ENCODE peak calls at places on chromosomes 11 and 22, in six cellular contexts. One of them, this sample, is unnamed.

GRCh38 chr11:17230867-17231851 is 23.4 kb upstream of the PIK3C2A start:
- DNase-seq in AG10803: no peak
- DNase-seq in HFF-Myc: no peak
- DNase-seq in OCI-LY7: peak; percentile 27
- DNase-seq in activated CD8-positive, alpha-beta memory T cell treated with anti-CD3 and anti-CD28 coated beads, Interleukin-2, amount 50 U/mL, for 48 hours: no peak
- DNase-seq in midbrain: no peak
- DNase-seq in this sample: no peak

GRCh38 chr11:58058276-58059010 is 27.7 kb downstream of the OR6Q1 start:
- DNase-seq in AG10803: no peak
- DNase-seq in HFF-Myc: no peak
- DNase-seq in OCI-LY7: no peak
- DNase-seq in activated CD8-positive, alpha-beta memory T cell treated with anti-CD3 and anti-CD28 coated beads, Interleukin-2, amount 50 U/mL, for 48 hours: no peak
- DNase-seq in midbrain: no peak
- DNase-seq in this sample: no peak

GRCh38 chr11:107669893-107670601 is 41.8 kb downstream of the SLN start:
- DNase-seq in AG10803: no peak
- DNase-seq in HFF-Myc: no peak
- DNase-seq in OCI-LY7: no peak
- DNase-seq in activated CD8-positive, alpha-beta memory T cell treated with anti-CD3 and anti-CD28 coated beads, Interleukin-2, amount 50 U/mL, for 48 hours: no peak
- DNase-seq in midbrain: no peak
- DNase-seq in this sample: no peak

GRCh38 chr22:44180706-44181032 is at the start of gene PARVG:
- DNase-seq in AG10803: no peak
- DNase-seq in HFF-Myc: no peak
- DNase-seq in OCI-LY7: peak; percentile 31
- DNase-seq in activated CD8-positive, alpha-beta memory T cell treated with anti-CD3 and anti-CD28 coated beads, Interleukin-2, amount 50 U/mL, for 48 hours: no peak
- DNase-seq in midbrain: peak; percentile 4
- DNase-seq in this sample: no peak

GRCh38 chr11:8056810-8057463 is 24.1 kb upstream of the TUB start:
- DNase-seq in AG10803: peak; percentile 86
- DNase-seq in HFF-Myc: no peak
- DNase-seq in OCI-LY7: no peak
- DNase-seq in activated CD8-positive, alpha-beta memory T cell treated with anti-CD3 and anti-CD28 coated beads, Interleukin-2, amount 50 U/mL, for 48 hours: peak; percentile 37
- DNase-seq in midbrain: peak; percentile 12
- DNase-seq in this sample: no peak

GRCh38 chr11:74849525-74850391 is 99.1 kb downstream of the XRRA1 start:
- DNase-seq in AG10803: peak; percentile 61
- DNase-seq in HFF-Myc: peak; percentile 11
- DNase-seq in OCI-LY7: peak; percentile 11
- DNase-seq in activated CD8-positive, alpha-beta memory T cell treated with anti-CD3 and anti-CD28 coated beads, Interleukin-2, amount 50 U/mL, for 48 hours: no peak
- DNase-seq in midbrain: no peak
- DNase-seq in this sample: peak; percentile 27

GRCh38 chr11:86511086-86511551 is 136.4 kb downstream of the CCDC81 start:
- DNase-seq in AG10803: peak; percentile 41
- DNase-seq in HFF-Myc: no peak
- DNase-seq in OCI-LY7: no peak
- DNase-seq in activated CD8-positive, alpha-beta memory T cell treated with anti-CD3 and anti-CD28 coated beads, Interleukin-2, amount 50 U/mL, for 48 hours: no peak
- DNase-seq in midbrain: no peak
- DNase-seq in this sample: no peak

GRCh38 chr11:62556872-62557631 is 10.4 kb upstream of the AHNAK start:
- DNase-seq in AG10803: no peak
- DNase-seq in HFF-Myc: no peak
- DNase-seq in OCI-LY7: no peak
- DNase-seq in activated CD8-positive, alpha-beta memory T cell treated with anti-CD3 and anti-CD28 coated beads, Interleukin-2, amount 50 U/mL, for 48 hours: peak; percentile 80
- DNase-seq in midbrain: no peak
- DNase-seq in this sample: no peak

GRCh38 chr22:33221566-33221965 is 163.4 kb upstream of the SYN3 start:
- DNase-seq in AG10803: peak; percentile 30
- DNase-seq in HFF-Myc: peak; percentile 1
- DNase-seq in OCI-LY7: no peak
- DNase-seq in activated CD8-positive, alpha-beta memory T cell treated with anti-CD3 and anti-CD28 coated beads, Interleukin-2, amount 50 U/mL, for 48 hours: no peak
- DNase-seq in midbrain: no peak
- DNase-seq in this sample: no peak

GRCh38 chr11:77269484-77270123 is 31.9 kb downstream of the GDPD4 start:
- DNase-seq in AG10803: no peak
- DNase-seq in HFF-Myc: no peak
- DNase-seq in OCI-LY7: no peak
- DNase-seq in activated CD8-positive, alpha-beta memory T cell treated with anti-CD3 and anti-CD28 coated beads, Interleukin-2, amount 50 U/mL, for 48 hours: no peak
- DNase-seq in midbrain: no peak
- DNase-seq in this sample: no peak

GRCh38 chr11:25094085-25094802 is 597.4 kb downstream of the LUZP2 start:
- DNase-seq in AG10803: no peak
- DNase-seq in HFF-Myc: no peak
- DNase-seq in OCI-LY7: no peak
- DNase-seq in activated CD8-positive, alpha-beta memory T cell treated with anti-CD3 and anti-CD28 coated beads, Interleukin-2, amount 50 U/mL, for 48 hours: no peak
- DNase-seq in midbrain: no peak
- DNase-seq in this sample: no peak

GRCh38 chr11:7278314-7278917 is 26.7 kb downstream of the SYT9 start:
- DNase-seq in AG10803: peak; percentile 33
- DNase-seq in HFF-Myc: peak; percentile 12
- DNase-seq in OCI-LY7: peak; percentile 44
- DNase-seq in activated CD8-positive, alpha-beta memory T cell treated with anti-CD3 and anti-CD28 coated beads, Interleukin-2, amount 50 U/mL, for 48 hours: no peak
- DNase-seq in midbrain: peak; percentile 40
- DNase-seq in this sample: no peak

GRCh38 chr11:85459304-85459703 is 167.8 kb downstream of the DLG2 start:
- DNase-seq in AG10803: no peak
- DNase-seq in HFF-Myc: no peak
- DNase-seq in OCI-LY7: no peak
- DNase-seq in activated CD8-positive, alpha-beta memory T cell treated with anti-CD3 and anti-CD28 coated beads, Interleukin-2, amount 50 U/mL, for 48 hours: no peak
- DNase-seq in midbrain: no peak
- DNase-seq in this sample: no peak

GRCh38 chr11:11577246-11577855 is 44.5 kb downstream of the GALNT18 start:
- DNase-seq in AG10803: no peak
- DNase-seq in HFF-Myc: no peak
- DNase-seq in OCI-LY7: no peak
- DNase-seq in activated CD8-positive, alpha-beta memory T cell treated with anti-CD3 and anti-CD28 coated beads, Interleukin-2, amount 50 U/mL, for 48 hours: no peak
- DNase-seq in midbrain: no peak
- DNase-seq in this sample: no peak

GRCh38 chr11:46391578-46392420 is at the start of gene CHRM4:
- DNase-seq in AG10803: no peak
- DNase-seq in HFF-Myc: no peak
- DNase-seq in OCI-LY7: no peak
- DNase-seq in activated CD8-positive, alpha-beta memory T cell treated with anti-CD3 and anti-CD28 coated beads, Interleukin-2, amount 50 U/mL, for 48 hours: peak; percentile 64
- DNase-seq in midbrain: no peak
- DNase-seq in this sample: no peak

GRCh38 chr11:95415837-95416288 is 184.9 kb upstream of the SESN3 start:
- DNase-seq in AG10803: no peak
- DNase-seq in HFF-Myc: no peak
- DNase-seq in OCI-LY7: no peak
- DNase-seq in activated CD8-positive, alpha-beta memory T cell treated with anti-CD3 and anti-CD28 coated beads, Interleukin-2, amount 50 U/mL, for 48 hours: no peak
- DNase-seq in midbrain: no peak
- DNase-seq in this sample: no peak

GRCh38 chr11:74557526-74557925 is 34.9 kb upstream of the POLD3 start:
- DNase-seq in AG10803: no peak
- DNase-seq in HFF-Myc: no peak
- DNase-seq in OCI-LY7: no peak
- DNase-seq in activated CD8-positive, alpha-beta memory T cell treated with anti-CD3 and anti-CD28 coated beads, Interleukin-2, amount 50 U/mL, for 48 hours: no peak
- DNase-seq in midbrain: no peak
- DNase-seq in this sample: no peak

GRCh38 chr22:25942989-25943411 is 201.0 kb downstream of the MYO18B start:
- DNase-seq in AG10803: no peak
- DNase-seq in HFF-Myc: no peak
- DNase-seq in OCI-LY7: no peak
- DNase-seq in activated CD8-positive, alpha-beta memory T cell treated with anti-CD3 and anti-CD28 coated beads, Interleukin-2, amount 50 U/mL, for 48 hours: no peak
- DNase-seq in midbrain: peak; percentile 42
- DNase-seq in this sample: no peak

GRCh38 chr11:12679471-12679870 is 5.2 kb downstream of the TEAD1 start:
- DNase-seq in AG10803: peak; percentile 62
- DNase-seq in HFF-Myc: no peak
- DNase-seq in OCI-LY7: no peak
- DNase-seq in activated CD8-positive, alpha-beta memory T cell treated with anti-CD3 and anti-CD28 coated beads, Interleukin-2, amount 50 U/mL, for 48 hours: no peak
- DNase-seq in midbrain: no peak
- DNase-seq in this sample: no peak

GRCh38 chr22:29203883-29204282 is 1.8 kb upstream of the EMID1 start:
- DNase-seq in AG10803: no peak
- DNase-seq in HFF-Myc: no peak
- DNase-seq in OCI-LY7: no peak
- DNase-seq in activated CD8-positive, alpha-beta memory T cell treated with anti-CD3 and anti-CD28 coated beads, Interleukin-2, amount 50 U/mL, for 48 hours: no peak
- DNase-seq in midbrain: no peak
- DNase-seq in this sample: no peak

GRCh38 chr22:17865183-17866055 is 91.2 kb upstream of the BID start:
- DNase-seq in AG10803: no peak
- DNase-seq in HFF-Myc: no peak
- DNase-seq in OCI-LY7: no peak
- DNase-seq in activated CD8-positive, alpha-beta memory T cell treated with anti-CD3 and anti-CD28 coated beads, Interleukin-2, amount 50 U/mL, for 48 hours: no peak
- DNase-seq in midbrain: no peak
- DNase-seq in this sample: no peak

GRCh38 chr11:2300936-2301630 is 635 bp downstream of the C11orf21 start:
- DNase-seq in AG10803: no peak
- DNase-seq in HFF-Myc: no peak
- DNase-seq in OCI-LY7: no peak
- DNase-seq in activated CD8-positive, alpha-beta memory T cell treated with anti-CD3 and anti-CD28 coated beads, Interleukin-2, amount 50 U/mL, for 48 hours: peak; percentile 63
- DNase-seq in midbrain: no peak
- DNase-seq in this sample: no peak

GRCh38 chr11:57237204-57237681 is at the start of gene APLNR:
- DNase-seq in AG10803: no peak
- DNase-seq in HFF-Myc: no peak
- DNase-seq in OCI-LY7: no peak
- DNase-seq in activated CD8-positive, alpha-beta memory T cell treated with anti-CD3 and anti-CD28 coated beads, Interleukin-2, amount 50 U/mL, for 48 hours: no peak
- DNase-seq in midbrain: no peak
- DNase-seq in this sample: no peak

GRCh38 chr11:81237139-81237538 is 1496.5 kb downstream of the FAM181B start:
- DNase-seq in AG10803: peak; percentile 0
- DNase-seq in HFF-Myc: no peak
- DNase-seq in OCI-LY7: peak; percentile 19
- DNase-seq in activated CD8-positive, alpha-beta memory T cell treated with anti-CD3 and anti-CD28 coated beads, Interleukin-2, amount 50 U/mL, for 48 hours: no peak
- DNase-seq in midbrain: peak; percentile 50
- DNase-seq in this sample: no peak

GRCh38 chr22:32327596-32328171 is 30.0 kb upstream of the RFPL3 start:
- DNase-seq in AG10803: no peak
- DNase-seq in HFF-Myc: no peak
- DNase-seq in OCI-LY7: no peak
- DNase-seq in activated CD8-positive, alpha-beta memory T cell treated with anti-CD3 and anti-CD28 coated beads, Interleukin-2, amount 50 U/mL, for 48 hours: peak; percentile 17
- DNase-seq in midbrain: no peak
- DNase-seq in this sample: no peak

GRCh38 chr11:121446752-121447156 is 5.4 kb upstream of the SORL1 start:
- DNase-seq in AG10803: peak; percentile 6
- DNase-seq in HFF-Myc: no peak
- DNase-seq in OCI-LY7: peak; percentile 86
- DNase-seq in activated CD8-positive, alpha-beta memory T cell treated with anti-CD3 and anti-CD28 coated beads, Interleukin-2, amount 50 U/mL, for 48 hours: no peak
- DNase-seq in midbrain: peak; percentile 27
- DNase-seq in this sample: peak; percentile 33

GRCh38 chr22:20970939-20971657 is 4.0 kb downstream of the AIFM3 start:
- DNase-seq in AG10803: no peak
- DNase-seq in HFF-Myc: no peak
- DNase-seq in OCI-LY7: no peak
- DNase-seq in activated CD8-positive, alpha-beta memory T cell treated with anti-CD3 and anti-CD28 coated beads, Interleukin-2, amount 50 U/mL, for 48 hours: no peak
- DNase-seq in midbrain: no peak
- DNase-seq in this sample: no peak

GRCh38 chr11:47398011-47398410 is 10.4 kb upstream of the SLC39A13 start:
- DNase-seq in AG10803: no peak
- DNase-seq in HFF-Myc: no peak
- DNase-seq in OCI-LY7: no peak
- DNase-seq in activated CD8-positive, alpha-beta memory T cell treated with anti-CD3 and anti-CD28 coated beads, Interleukin-2, amount 50 U/mL, for 48 hours: peak; percentile 29
- DNase-seq in midbrain: no peak
- DNase-seq in this sample: no peak

GRCh38 chr11:121099885-121100284 is 1.2 kb upstream of the TECTA start:
- DNase-seq in AG10803: peak; percentile 24
- DNase-seq in HFF-Myc: no peak
- DNase-seq in OCI-LY7: no peak
- DNase-seq in activated CD8-positive, alpha-beta memory T cell treated with anti-CD3 and anti-CD28 coated beads, Interleukin-2, amount 50 U/mL, for 48 hours: no peak
- DNase-seq in midbrain: no peak
- DNase-seq in this sample: peak; percentile 10

GRCh38 chr11:746289-747175 is 732 bp upstream of the TALDO1 start:
- DNase-seq in AG10803: no peak
- DNase-seq in HFF-Myc: no peak
- DNase-seq in OCI-LY7: peak; percentile 35
- DNase-seq in activated CD8-positive, alpha-beta memory T cell treated with anti-CD3 and anti-CD28 coated beads, Interleukin-2, amount 50 U/mL, for 48 hours: no peak
- DNase-seq in midbrain: peak; percentile 62
- DNase-seq in this sample: no peak

GRCh38 chr11:86955111-86955673 is at the start of gene FZD4:
- DNase-seq in AG10803: peak; percentile 86
- DNase-seq in HFF-Myc: peak; percentile 20
- DNase-seq in OCI-LY7: peak; percentile 28
- DNase-seq in activated CD8-positive, alpha-beta memory T cell treated with anti-CD3 and anti-CD28 coated beads, Interleukin-2, amount 50 U/mL, for 48 hours: peak; percentile 82
- DNase-seq in midbrain: peak; percentile 86
- DNase-seq in this sample: peak; percentile 50

GRCh38 chr11:58592760-58593472 is 14.1 kb downstream of the ZFP91 start:
- DNase-seq in AG10803: no peak
- DNase-seq in HFF-Myc: no peak
- DNase-seq in OCI-LY7: no peak
- DNase-seq in activated CD8-positive, alpha-beta memory T cell treated with anti-CD3 and anti-CD28 coated beads, Interleukin-2, amount 50 U/mL, for 48 hours: no peak
- DNase-seq in midbrain: no peak
- DNase-seq in this sample: no peak

GRCh38 chr22:33130473-33130872 is 72.3 kb upstream of the SYN3 start:
- DNase-seq in AG10803: no peak
- DNase-seq in HFF-Myc: no peak
- DNase-seq in OCI-LY7: no peak
- DNase-seq in activated CD8-positive, alpha-beta memory T cell treated with anti-CD3 and anti-CD28 coated beads, Interleukin-2, amount 50 U/mL, for 48 hours: no peak
- DNase-seq in midbrain: no peak
- DNase-seq in this sample: no peak

GRCh38 chr11:123193742-123194141 is 1.3 kb downstream of the CLMP start:
- DNase-seq in AG10803: no peak
- DNase-seq in HFF-Myc: no peak
- DNase-seq in OCI-LY7: no peak
- DNase-seq in activated CD8-positive, alpha-beta memory T cell treated with anti-CD3 and anti-CD28 coated beads, Interleukin-2, amount 50 U/mL, for 48 hours: no peak
- DNase-seq in midbrain: no peak
- DNase-seq in this sample: no peak

GRCh38 chr11:105719073-105719846 is 109.4 kb downstream of the GRIA4 start:
- DNase-seq in AG10803: no peak
- DNase-seq in HFF-Myc: peak; percentile 4
- DNase-seq in OCI-LY7: no peak
- DNase-seq in activated CD8-positive, alpha-beta memory T cell treated with anti-CD3 and anti-CD28 coated beads, Interleukin-2, amount 50 U/mL, for 48 hours: no peak
- DNase-seq in midbrain: no peak
- DNase-seq in this sample: peak; percentile 10

GRCh38 chr11:68099474-68100405 is 21.4 kb downstream of the CHKA start:
- DNase-seq in AG10803: no peak
- DNase-seq in HFF-Myc: no peak
- DNase-seq in OCI-LY7: peak; percentile 62
- DNase-seq in activated CD8-positive, alpha-beta memory T cell treated with anti-CD3 and anti-CD28 coated beads, Interleukin-2, amount 50 U/mL, for 48 hours: peak; percentile 60
- DNase-seq in midbrain: peak; percentile 14
- DNase-seq in this sample: no peak

GRCh38 chr11:116852261-116853125 is 15.1 kb upstream of the APOA1 start:
- DNase-seq in AG10803: no peak
- DNase-seq in HFF-Myc: no peak
- DNase-seq in OCI-LY7: no peak
- DNase-seq in activated CD8-positive, alpha-beta memory T cell treated with anti-CD3 and anti-CD28 coated beads, Interleukin-2, amount 50 U/mL, for 48 hours: no peak
- DNase-seq in midbrain: no peak
- DNase-seq in this sample: no peak